ENCODE peak calls at places on chromosomes 4 and X, in four cellular contexts. One of them, this sample, is unnamed.

GRCh38 chr4:13464973-13465372 is 19.2 kb downstream of the RAB28 start:
- DNase-seq in GM12878: no peak
- DNase-seq in H1: no peak
- DNase-seq in HCT116: no peak
- DNase-seq in this sample: no peak

GRCh38 chr4:13998850-13999249 is 371.3 kb upstream of the BOD1L1 start:
- DNase-seq in GM12878: no peak
- DNase-seq in H1: no peak
- DNase-seq in HCT116: no peak
- DNase-seq in this sample: no peak

GRCh38 chr4:15749001-15749400 is 29.1 kb upstream of the CD38 start:
- DNase-seq in GM12878: no peak
- DNase-seq in H1: no peak
- DNase-seq in HCT116: no peak
- DNase-seq in this sample: no peak

GRCh38 chrX:109859673-109860072 is 126.6 kb upstream of the ACSL4 start:
- DNase-seq in GM12878: no peak
- DNase-seq in H1: no peak
- DNase-seq in HCT116: no peak
- DNase-seq in this sample: peak; percentile 46

GRCh38 chr4:151246742-151247141 is 30.2 kb upstream of the PRSS48 start:
- DNase-seq in GM12878: no peak
- DNase-seq in H1: no peak
- DNase-seq in HCT116: no peak
- DNase-seq in this sample: no peak

GRCh38 chrX:48938721-48939416 is 18.5 kb downstream of the OTUD5 start:
- DNase-seq in GM12878: peak; percentile 84
- DNase-seq in H1: no peak
- DNase-seq in HCT116: no peak
- DNase-seq in this sample: no peak

GRCh38 chr4:168712316-168712855 is 215.5 kb downstream of the PALLD start:
- DNase-seq in GM12878: no peak
- DNase-seq in H1: no peak
- DNase-seq in HCT116: no peak
- DNase-seq in this sample: no peak

GRCh38 chrX:120560405-120560841 is 339 bp downstream of the CUL4B start:
- DNase-seq in GM12878: no peak
- DNase-seq in H1: no peak
- DNase-seq in HCT116: no peak
- DNase-seq in this sample: no peak

GRCh38 chr4:169745291-169745690 is 12.5 kb downstream of the HPF1 start:
- DNase-seq in GM12878: no peak
- DNase-seq in H1: no peak
- DNase-seq in HCT116: no peak
- DNase-seq in this sample: no peak

DNA sequence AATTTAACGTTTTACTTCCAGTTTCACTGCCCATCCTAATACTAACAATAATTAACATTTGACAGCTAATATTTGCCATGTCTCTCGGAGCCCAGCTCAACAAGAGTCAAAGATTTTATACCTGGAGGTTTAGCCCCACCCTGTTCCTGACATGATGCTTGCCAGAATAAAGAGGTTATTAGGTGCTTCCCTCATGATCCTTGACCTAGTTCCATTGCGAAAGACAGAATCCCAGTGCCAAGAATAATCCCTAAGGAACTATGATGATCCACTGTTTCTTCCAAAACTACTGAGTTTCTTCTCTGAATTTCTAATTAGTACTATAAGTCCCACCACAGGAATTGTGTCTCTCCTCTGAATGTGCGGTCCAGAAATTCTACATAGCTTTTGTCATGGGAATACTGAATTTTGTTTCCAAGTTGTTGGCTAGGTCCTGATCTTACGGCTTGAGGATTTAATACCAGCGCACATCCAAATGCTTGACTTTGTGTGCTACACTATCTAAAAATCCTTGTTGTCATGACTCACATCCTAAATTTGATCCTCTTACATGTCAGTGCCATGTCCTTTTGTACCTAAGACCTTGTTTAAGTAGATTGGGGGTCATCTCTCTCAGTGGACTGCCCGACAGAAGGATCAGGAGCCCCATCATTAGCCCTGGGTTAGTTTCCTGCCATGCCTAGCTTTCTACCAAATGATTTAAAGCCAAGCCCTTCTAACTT is 23.1 kb downstream of the ANTXR2 start:
- DNase-seq in GM12878: no peak
- DNase-seq in H1: no peak
- DNase-seq in HCT116: no peak
- DNase-seq in this sample: no peak
- H3K4me2 ChIP-seq in GM12878: no peak overlapping the region
- H3K4me2 ChIP-seq in H1: no peak overlapping the region
- H3K4me2 ChIP-seq in HCT116: no peak overlapping the region
- H3K4me2 ChIP-seq in this sample: no peak overlapping the region

GRCh38 chr4:99624141-99624719 is 33.4 kb downstream of the C4orf54 start:
- DNase-seq in GM12878: no peak
- DNase-seq in H1: no peak
- DNase-seq in HCT116: no peak
- DNase-seq in this sample: no peak
- TF ChIP-seq EGR1 in GM12878: no peak
- TF ChIP-seq EGR1 in H1: no peak
- TF ChIP-seq EGR1 in HCT116: no peak
- TF ChIP-seq EGR1 in this sample: no peak

GRCh38 chrX:33210156-33210555 is 1.2 kb downstream of the DMD start:
- DNase-seq in GM12878: no peak
- DNase-seq in H1: no peak
- DNase-seq in HCT116: no peak
- DNase-seq in this sample: no peak
- H3K4me2 ChIP-seq in GM12878: no peak overlapping the region
- H3K4me2 ChIP-seq in H1: no peak overlapping the region
- H3K4me2 ChIP-seq in HCT116: no peak overlapping the region
- H3K4me2 ChIP-seq in this sample: no peak overlapping the region

DNA sequence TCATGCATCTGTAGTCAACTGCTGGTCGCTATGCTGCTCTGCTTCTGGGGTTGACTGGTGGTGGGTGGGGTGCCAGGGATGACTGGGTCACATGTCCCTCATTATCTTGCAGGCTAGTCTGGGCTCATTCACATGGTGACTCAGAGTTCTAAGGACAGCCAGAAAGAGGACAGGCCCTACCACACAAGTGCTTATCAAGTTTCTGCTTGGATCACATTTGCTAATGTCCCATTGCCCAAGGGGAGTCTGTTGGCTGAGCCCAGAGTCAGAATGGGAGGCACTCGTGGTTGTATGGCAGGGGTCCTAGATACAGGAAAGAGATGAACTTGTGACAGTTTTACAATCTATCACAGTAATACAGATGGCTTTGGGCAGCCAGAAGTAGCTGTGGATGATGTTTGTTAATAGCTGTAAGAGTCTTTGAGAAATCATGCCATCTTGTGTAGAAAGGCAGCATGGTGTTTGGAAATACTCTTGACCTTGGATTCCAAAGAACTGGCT is 221.3 kb downstream of the GPAT3 start:
- DNase-seq in GM12878: no peak
- DNase-seq in H1: no peak
- DNase-seq in HCT116: no peak
- DNase-seq in this sample: peak; percentile 29
- TF ChIP-seq EGR1 in GM12878: no peak
- TF ChIP-seq EGR1 in H1: no peak
- TF ChIP-seq EGR1 in HCT116: no peak
- TF ChIP-seq EGR1 in this sample: no peak

GRCh38 chr4:7858498-7858897 is 81.2 kb downstream of the AFAP1 start:
- DNase-seq in GM12878: no peak
- DNase-seq in H1: no peak
- DNase-seq in HCT116: no peak
- DNase-seq in this sample: no peak

GRCh38 chr4:7859350-7859749 is 80.3 kb downstream of the AFAP1 start:
- DNase-seq in GM12878: no peak
- DNase-seq in H1: no peak
- DNase-seq in HCT116: no peak
- DNase-seq in this sample: no peak

GRCh38 chr4:7855731-7856130 is 83.9 kb downstream of the AFAP1 start:
- DNase-seq in GM12878: no peak
- DNase-seq in H1: no peak
- DNase-seq in HCT116: no peak
- DNase-seq in this sample: no peak

GRCh38 chr4:7857238-7857701 is 82.4 kb downstream of the AFAP1 start:
- DNase-seq in GM12878: no peak
- DNase-seq in H1: no peak
- DNase-seq in HCT116: no peak
- DNase-seq in this sample: no peak

GRCh38 chr4:7857993-7858392 is 81.7 kb downstream of the AFAP1 start:
- DNase-seq in GM12878: no peak
- DNase-seq in H1: no peak
- DNase-seq in HCT116: no peak
- DNase-seq in this sample: no peak
- H3K4me2 ChIP-seq in GM12878: no peak overlapping the region
- H3K4me2 ChIP-seq in H1: no peak overlapping the region
- H3K4me2 ChIP-seq in HCT116: no peak overlapping the region
- H3K4me2 ChIP-seq in this sample: no peak overlapping the region

DNA sequence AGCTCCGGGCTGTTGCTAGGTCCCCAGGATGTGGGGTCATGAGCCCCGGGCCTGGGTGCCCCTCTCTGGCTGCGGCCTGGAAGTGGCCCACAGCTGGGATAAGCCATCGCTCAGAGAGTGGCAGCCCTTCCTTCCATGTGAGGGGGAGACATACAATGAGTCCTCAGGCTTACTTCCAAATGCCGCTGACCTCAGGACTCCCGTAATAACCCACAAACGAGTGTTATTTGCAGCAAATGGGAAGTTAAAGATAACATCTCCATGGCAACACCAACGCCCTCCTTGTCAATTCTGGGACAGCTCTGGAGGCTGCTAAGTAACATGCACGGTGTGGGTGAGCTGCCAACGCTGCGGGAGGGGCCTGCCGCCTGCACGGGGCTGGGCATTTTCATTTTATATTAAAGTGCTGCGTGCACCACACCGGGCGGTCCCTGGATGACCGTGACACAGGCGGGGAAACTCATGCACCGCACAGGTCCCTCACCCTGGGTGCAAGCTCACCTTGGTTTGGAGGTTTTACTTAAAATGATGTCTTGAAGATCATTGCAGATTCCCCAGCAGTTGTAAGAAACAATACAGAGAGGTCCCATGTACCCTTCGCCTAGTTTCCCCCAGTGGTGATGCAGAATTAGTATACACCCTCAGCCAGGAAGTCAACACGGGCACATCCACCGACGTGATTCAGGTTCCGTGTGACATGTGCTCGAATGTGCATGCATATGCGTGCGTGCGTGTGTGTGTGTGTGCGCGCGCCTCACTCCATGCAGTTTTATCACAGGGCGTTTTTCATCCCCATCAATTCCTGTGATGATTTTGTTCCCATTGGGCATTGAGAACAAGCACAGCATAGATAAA is 79.4 kb downstream of the ABLIM2 start:
- DNase-seq in GM12878: no peak
- DNase-seq in H1: no peak
- DNase-seq in HCT116: no peak
- DNase-seq in this sample: peak; percentile 30
- TF ChIP-seq EGR1 in GM12878: no peak
- TF ChIP-seq EGR1 in H1: no peak
- TF ChIP-seq EGR1 in HCT116: no peak
- TF ChIP-seq EGR1 in this sample: no peak

DNA sequence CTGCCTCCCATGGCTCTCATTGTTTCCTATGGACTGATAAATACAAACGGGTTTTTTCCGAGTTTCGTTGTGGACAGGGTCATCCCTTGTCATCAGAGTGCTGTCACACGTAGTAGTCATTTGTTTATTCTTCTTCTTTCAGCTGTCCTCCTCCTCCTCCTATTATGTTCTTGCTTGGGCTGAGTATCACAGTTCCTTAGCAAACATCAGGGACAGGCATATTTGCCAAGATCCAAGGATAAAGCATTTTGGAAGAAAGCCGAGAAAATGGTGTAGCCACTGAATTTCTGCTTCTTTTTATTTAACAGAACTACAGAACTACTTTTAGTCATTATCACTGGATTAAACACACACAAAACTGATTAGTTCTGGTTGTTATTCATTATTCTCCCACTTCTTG is 167.9 kb downstream of the MAML3 start:
- DNase-seq in GM12878: no peak
- DNase-seq in H1: no peak
- DNase-seq in HCT116: no peak
- DNase-seq in this sample: no peak
- H3K4me2 ChIP-seq in GM12878: no peak overlapping the region
- H3K4me2 ChIP-seq in H1: no peak overlapping the region
- H3K4me2 ChIP-seq in HCT116: no peak overlapping the region
- H3K4me2 ChIP-seq in this sample: no peak overlapping the region